ENCODE peak calls at places on chromosomes 16 and 17, in seven cellular contexts. One of them, this sample, is unnamed.

GRCh38 chr16:67979955-67980678 is at the start of gene DPEP3:
- DNase-seq in endothelial cell: no peak
- DNase-seq in stomach: no peak
- DNase-seq in fibroblast of lung: no peak
- DNase-seq in AG10803: no peak
- DNase-seq in lower leg skin: no peak
- DNase-seq in fibroblast of the aortic adventitia: no peak
- DNase-seq in this sample: no peak

GRCh38 chr16:84453061-84453752 is 51.3 kb downstream of the MEAK7 start:
- DNase-seq in endothelial cell: no peak
- DNase-seq in stomach: no peak
- DNase-seq in fibroblast of lung: no peak
- DNase-seq in AG10803: no peak
- DNase-seq in lower leg skin: no peak
- DNase-seq in fibroblast of the aortic adventitia: no peak
- DNase-seq in this sample: peak; percentile 63

GRCh38 chr16:46808997-46809396 is 22.0 kb downstream of the C16orf87 start:
- DNase-seq in endothelial cell: no peak
- DNase-seq in stomach: no peak
- DNase-seq in fibroblast of lung: no peak
- DNase-seq in AG10803: no peak
- DNase-seq in lower leg skin: no peak
- DNase-seq in fibroblast of the aortic adventitia: no peak
- DNase-seq in this sample: no peak

GRCh38 chr16:31128711-31129567 is 6.6 kb downstream of the PRSS8 start:
- DNase-seq in endothelial cell: no peak
- DNase-seq in stomach: peak; percentile 82
- DNase-seq in fibroblast of lung: no peak
- DNase-seq in AG10803: no peak
- DNase-seq in lower leg skin: no peak
- DNase-seq in fibroblast of the aortic adventitia: no peak
- DNase-seq in this sample: no peak

GRCh38 chr17:72404872-72405271 is 284.1 kb downstream of the SOX9 start:
- DNase-seq in endothelial cell: no peak
- DNase-seq in stomach: no peak
- DNase-seq in fibroblast of lung: peak; percentile 18
- DNase-seq in AG10803: peak; percentile 54
- DNase-seq in lower leg skin: no peak
- DNase-seq in fibroblast of the aortic adventitia: peak; percentile 54
- DNase-seq in this sample: no peak

GRCh38 chr17:66400698-66401097 is 98.3 kb downstream of the PRKCA start:
- DNase-seq in endothelial cell: no peak
- DNase-seq in stomach: no peak
- DNase-seq in fibroblast of lung: no peak
- DNase-seq in AG10803: no peak
- DNase-seq in lower leg skin: no peak
- DNase-seq in fibroblast of the aortic adventitia: no peak
- DNase-seq in this sample: no peak

GRCh38 chr17:82153745-82154375 is 55.8 kb upstream of the FASN start:
- DNase-seq in endothelial cell: peak; percentile 87
- DNase-seq in stomach: peak; percentile 88
- DNase-seq in fibroblast of lung: peak; percentile 73
- DNase-seq in AG10803: peak; percentile 57
- DNase-seq in lower leg skin: peak; percentile 74
- DNase-seq in fibroblast of the aortic adventitia: peak; percentile 73
- DNase-seq in this sample: peak; percentile 86

GRCh38 chr16:58548378-58548777 is 33.1 kb downstream of the SETD6 start:
- DNase-seq in endothelial cell: no peak
- DNase-seq in stomach: no peak
- DNase-seq in fibroblast of lung: no peak
- DNase-seq in AG10803: no peak
- DNase-seq in lower leg skin: no peak
- DNase-seq in fibroblast of the aortic adventitia: no peak
- DNase-seq in this sample: no peak

GRCh38 chr17:68566145-68566738 is 34.9 kb downstream of the FAM20A start:
- DNase-seq in endothelial cell: no peak
- DNase-seq in stomach: no peak
- DNase-seq in fibroblast of lung: peak; percentile 45
- DNase-seq in AG10803: peak; percentile 90
- DNase-seq in lower leg skin: no peak
- DNase-seq in fibroblast of the aortic adventitia: peak; percentile 17
- DNase-seq in this sample: no peak

GRCh38 chr16:56600398-56600999 is 7.9 kb upstream of the MT2A start:
- DNase-seq in endothelial cell: peak; percentile 47
- DNase-seq in stomach: peak; percentile 44
- DNase-seq in fibroblast of lung: peak; percentile 63
- DNase-seq in AG10803: peak; percentile 60
- DNase-seq in lower leg skin: peak; percentile 49
- DNase-seq in fibroblast of the aortic adventitia: peak; percentile 69
- DNase-seq in this sample: no peak
- TF ChIP-seq CTCF in endothelial cell: peak; percentile 72
- TF ChIP-seq CTCF in stomach: no peak
- TF ChIP-seq CTCF in fibroblast of lung: peak; percentile 81
- TF ChIP-seq CTCF in AG10803: peak; percentile 82
- TF ChIP-seq CTCF in lower leg skin: no peak
- TF ChIP-seq CTCF in fibroblast of the aortic adventitia: peak; percentile 74
- TF ChIP-seq CTCF in this sample: peak; percentile 77

GRCh38 chr17:3723556-3724372 is at the start of gene HASPIN:
- DNase-seq in endothelial cell: peak; percentile 95
- DNase-seq in stomach: peak; percentile 93
- DNase-seq in fibroblast of lung: peak; percentile 89
- DNase-seq in AG10803: peak; percentile 82
- DNase-seq in lower leg skin: peak; percentile 81
- DNase-seq in fibroblast of the aortic adventitia: peak; percentile 86
- DNase-seq in this sample: peak; percentile 95
- TF ChIP-seq CTCF in endothelial cell: no peak
- TF ChIP-seq CTCF in stomach: no peak
- TF ChIP-seq CTCF in fibroblast of lung: peak; percentile 34
- TF ChIP-seq CTCF in AG10803: peak; percentile 37
- TF ChIP-seq CTCF in lower leg skin: no peak
- TF ChIP-seq CTCF in fibroblast of the aortic adventitia: peak; percentile 60
- TF ChIP-seq CTCF in this sample: peak; percentile 74

DNA sequence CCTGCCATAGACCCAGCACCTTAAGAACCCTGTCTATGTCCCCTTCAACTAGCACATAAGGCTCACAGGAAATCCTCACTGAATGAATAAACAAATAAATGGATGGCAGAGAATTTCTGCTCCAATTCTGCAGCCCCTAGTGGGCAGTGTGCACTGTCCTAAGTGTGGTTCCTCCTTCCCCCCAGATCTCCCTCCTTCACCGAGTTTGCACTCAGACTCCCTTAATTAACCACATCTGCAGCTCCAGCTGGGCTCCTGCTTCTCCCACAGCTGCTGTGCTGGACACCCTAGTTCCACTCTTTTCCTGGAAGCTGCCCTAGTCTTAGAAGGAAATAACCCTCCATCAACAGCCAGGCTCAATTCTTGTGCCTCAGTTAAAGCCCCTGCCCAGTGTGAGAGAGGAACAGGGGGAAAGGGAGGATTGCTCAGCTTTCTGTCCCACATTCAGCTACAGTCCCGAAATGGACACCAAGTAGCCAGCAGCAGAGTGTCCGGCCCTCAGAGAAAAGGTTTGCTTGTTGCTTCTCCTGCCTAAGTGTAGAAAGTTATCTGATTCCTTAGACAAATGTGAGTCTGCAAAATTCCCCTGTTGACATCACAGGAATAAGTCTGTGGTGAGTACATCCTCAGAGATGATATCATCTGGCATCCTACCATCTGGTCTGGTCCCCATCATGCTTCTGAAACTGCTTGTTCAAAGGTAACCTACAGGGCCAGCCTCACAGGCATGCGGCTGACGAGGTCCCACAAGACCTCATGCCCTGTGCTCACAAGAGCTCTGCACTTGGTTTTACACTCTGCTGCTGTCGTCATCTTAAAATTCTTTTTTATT is 12.3 kb downstream of the LRRC3C start:
- DNase-seq in endothelial cell: no peak
- DNase-seq in stomach: no peak
- DNase-seq in fibroblast of lung: peak; percentile 73
- DNase-seq in AG10803: peak; percentile 89
- DNase-seq in lower leg skin: no peak
- DNase-seq in fibroblast of the aortic adventitia: peak; percentile 92
- DNase-seq in this sample: no peak
- TF ChIP-seq CTCF in endothelial cell: no peak
- TF ChIP-seq CTCF in stomach: no peak
- TF ChIP-seq CTCF in fibroblast of lung: peak; percentile 74
- TF ChIP-seq CTCF in AG10803: peak; percentile 76
- TF ChIP-seq CTCF in lower leg skin: no peak
- TF ChIP-seq CTCF in fibroblast of the aortic adventitia: peak; percentile 65
- TF ChIP-seq CTCF in this sample: peak; percentile 67

DNA sequence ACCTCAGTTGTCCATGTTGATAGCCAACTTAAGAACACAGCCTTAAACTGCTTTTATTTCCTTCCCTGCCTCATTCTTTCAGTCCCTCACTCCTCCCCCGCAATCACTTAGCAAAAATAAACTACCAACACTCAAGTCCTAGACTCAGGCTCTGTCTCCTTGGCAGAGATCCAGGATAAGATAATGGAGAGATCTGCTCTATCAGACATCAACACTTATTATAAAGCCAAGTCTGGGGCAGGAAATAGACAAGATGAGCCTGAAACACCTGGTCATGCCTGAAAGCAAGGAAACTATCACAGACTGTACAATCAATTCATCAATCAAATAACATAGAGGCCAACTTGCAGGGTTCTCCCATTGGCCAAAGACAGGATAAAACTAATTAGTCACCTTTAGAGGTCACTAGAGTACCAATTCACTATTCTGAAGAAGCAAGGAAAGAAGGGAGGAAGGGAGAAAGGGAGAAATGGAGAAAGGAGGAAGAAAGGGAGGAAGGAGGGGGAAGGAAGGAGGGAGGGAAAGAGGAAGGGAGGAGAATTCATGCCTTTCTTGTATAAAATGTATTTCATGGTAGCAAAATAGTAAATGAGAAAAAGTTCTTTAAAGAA is 15.6 kb downstream of the HYDIN start:
- DNase-seq in endothelial cell: no peak
- DNase-seq in stomach: no peak
- DNase-seq in fibroblast of lung: no peak
- DNase-seq in AG10803: no peak
- DNase-seq in lower leg skin: no peak
- DNase-seq in fibroblast of the aortic adventitia: peak; percentile 3
- DNase-seq in this sample: no peak
- TF ChIP-seq CTCF in endothelial cell: no peak
- TF ChIP-seq CTCF in stomach: no peak
- TF ChIP-seq CTCF in fibroblast of lung: no peak
- TF ChIP-seq CTCF in AG10803: peak; percentile 1
- TF ChIP-seq CTCF in lower leg skin: no peak
- TF ChIP-seq CTCF in fibroblast of the aortic adventitia: no peak
- TF ChIP-seq CTCF in this sample: no peak

GRCh38 chr16:14263769-14264168 is 192.7 kb downstream of the MRTFB start:
- DNase-seq in endothelial cell: no peak
- DNase-seq in stomach: no peak
- DNase-seq in fibroblast of lung: no peak
- DNase-seq in AG10803: no peak
- DNase-seq in lower leg skin: no peak
- DNase-seq in fibroblast of the aortic adventitia: no peak
- DNase-seq in this sample: no peak
- TF ChIP-seq CTCF in endothelial cell: no peak
- TF ChIP-seq CTCF in stomach: no peak
- TF ChIP-seq CTCF in fibroblast of lung: no peak
- TF ChIP-seq CTCF in AG10803: no peak
- TF ChIP-seq CTCF in lower leg skin: no peak
- TF ChIP-seq CTCF in fibroblast of the aortic adventitia: no peak
- TF ChIP-seq CTCF in this sample: no peak

DNA sequence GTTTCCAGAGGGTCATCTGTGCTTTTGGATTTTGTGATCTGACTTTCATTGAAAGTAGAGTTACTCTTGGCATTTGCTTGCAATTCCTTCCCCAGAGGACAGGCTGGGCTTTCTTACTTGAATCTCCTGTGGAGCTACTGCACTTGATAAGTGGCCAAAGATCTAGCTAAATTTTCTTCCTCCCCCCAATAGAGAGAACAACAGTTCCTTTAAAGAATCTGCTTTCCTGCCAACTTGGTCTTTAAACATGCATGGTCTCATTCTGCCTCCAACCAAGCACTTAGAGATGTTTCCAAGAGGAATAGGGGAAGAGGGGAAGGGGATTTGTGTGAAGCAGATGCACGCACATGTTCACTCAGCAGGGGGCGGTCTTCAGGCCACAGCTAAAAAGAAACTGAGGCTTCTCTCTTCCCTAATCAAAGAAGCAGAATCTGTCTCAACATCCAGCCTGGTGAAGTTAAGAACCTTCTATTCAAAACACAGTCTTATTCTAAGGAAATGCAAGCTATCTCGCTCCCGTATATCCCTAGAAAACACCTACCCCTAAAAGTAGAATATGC is 229.6 kb downstream of the ZFHX3 start:
- DNase-seq in endothelial cell: peak; percentile 23
- DNase-seq in stomach: no peak
- DNase-seq in fibroblast of lung: no peak
- DNase-seq in AG10803: no peak
- DNase-seq in lower leg skin: no peak
- DNase-seq in fibroblast of the aortic adventitia: peak; percentile 49
- DNase-seq in this sample: no peak
- TF ChIP-seq CTCF in endothelial cell: peak; percentile 66
- TF ChIP-seq CTCF in stomach: no peak
- TF ChIP-seq CTCF in fibroblast of lung: peak; percentile 3
- TF ChIP-seq CTCF in AG10803: peak; percentile 15
- TF ChIP-seq CTCF in lower leg skin: no peak
- TF ChIP-seq CTCF in fibroblast of the aortic adventitia: no peak
- TF ChIP-seq CTCF in this sample: peak; percentile 51

DNA sequence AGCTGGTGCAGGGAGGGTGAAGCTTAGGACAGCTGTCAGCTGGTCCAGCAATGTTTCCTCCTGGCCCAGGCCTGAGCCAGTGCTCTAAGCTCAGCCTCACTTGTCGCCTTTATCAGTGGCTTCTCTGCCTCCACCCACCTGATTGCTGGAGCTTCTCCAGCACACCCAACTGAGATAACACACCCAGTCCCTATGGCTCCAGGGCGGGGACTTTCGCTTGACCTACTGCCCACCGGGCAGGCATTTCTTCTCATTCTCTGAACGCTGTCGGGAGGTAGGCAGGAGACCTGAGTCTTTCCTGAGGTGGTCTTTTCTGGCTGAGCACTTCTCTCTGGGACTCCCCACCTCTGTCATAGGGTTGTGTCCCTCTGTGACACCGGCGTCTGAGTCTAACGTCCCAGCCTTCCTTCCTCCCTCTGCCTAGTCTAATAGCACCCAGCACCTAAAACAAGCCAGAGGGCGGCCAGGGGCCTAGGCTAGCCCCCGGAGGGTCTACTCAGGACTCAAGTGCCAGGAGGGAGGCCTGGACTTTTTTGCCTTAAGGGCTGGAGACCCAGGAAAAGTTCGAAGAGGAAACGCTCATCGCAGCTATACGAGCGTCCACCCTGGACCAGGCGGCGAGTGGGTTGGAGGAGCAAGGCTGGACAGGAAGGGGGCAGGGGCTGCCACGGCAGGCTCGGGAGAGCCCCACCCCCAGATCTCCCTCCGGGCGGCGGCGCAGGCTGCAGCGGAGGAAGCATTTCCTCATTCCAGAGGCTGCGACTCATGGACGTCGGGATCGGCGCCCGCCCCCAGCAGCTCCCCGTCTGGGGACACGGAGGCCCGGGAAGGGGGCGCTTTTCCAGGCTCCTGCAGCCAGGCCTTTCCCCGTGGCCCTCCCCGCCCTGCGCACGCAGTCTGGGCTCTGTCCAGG is 756 bp downstream of the TAX1BP3 start:
- DNase-seq in endothelial cell: peak; percentile 86
- DNase-seq in stomach: peak; percentile 91
- DNase-seq in fibroblast of lung: peak; percentile 93
- DNase-seq in AG10803: peak; percentile 94
- DNase-seq in lower leg skin: peak; percentile 74
- DNase-seq in fibroblast of the aortic adventitia: peak; percentile 92
- DNase-seq in this sample: peak; percentile 92
- TF ChIP-seq CTCF in endothelial cell: no peak
- TF ChIP-seq CTCF in stomach: no peak
- TF ChIP-seq CTCF in fibroblast of lung: no peak
- TF ChIP-seq CTCF in AG10803: no peak
- TF ChIP-seq CTCF in lower leg skin: no peak
- TF ChIP-seq CTCF in fibroblast of the aortic adventitia: no peak
- TF ChIP-seq CTCF in this sample: no peak